ENCODE peak calls at places on chromosomes 7 and 10, in nine cellular contexts. O is spleen; I is T-helper 2 cell; U is cardiac fibroblast; Z is sciatic nerve; K is iPS-NIHi11; V is endothelial cell of umbilical vein; C is CD4-positive, alpha-beta T cell; R is endodermal cell. A is an unnamed sample.

GRCh38 chr7:55133630-55134392 is 115.0 kb downstream of the EGFR start:
- DNase-seq in O (no peak), I (no peak), U (peak; percentile 99), Z (no peak), K (no peak), V (peak; percentile 93), C (no peak), R (no peak), A (no peak)

GRCh38 chr10:71648595-71649320 is 70.8 kb downstream of the C10orf105 start:
- DNase-seq in O (no peak), I (no peak), U (no peak), Z (no peak), K (no peak), V (no peak), C (no peak), R (no peak), A (no peak)

GRCh38 chr10:48600645-48601505 is 4.0 kb downstream of the ARHGAP22 start:
- DNase-seq in O (no peak), I (no peak), U (no peak), Z (no peak), K (no peak), V (no peak), C (no peak), R (no peak), A (no peak)

GRCh38 chr7:149084407-149084806 is 6.1 kb downstream of the ZNF786 start:
- DNase-seq in O (no peak), I (no peak), U (no peak), Z (no peak), K (no peak), V (no peak), C (no peak), R (no peak), A (no peak)

GRCh38 chr7:34709771-34710170 is 51.8 kb downstream of the NPSR1 start:
- DNase-seq in O (no peak), I (no peak), U (no peak), Z (no peak), K (no peak), V (no peak), C (no peak), R (no peak), A (no peak)

GRCh38 chr7:44157116-44158059 is 16.3 kb upstream of the MYL7 start:
- DNase-seq in O (no peak), I (no peak), U (no peak), Z (peak; percentile 49), K (peak; percentile 62), V (no peak), C (peak; percentile 21), R (peak; percentile 57), A (no peak)

GRCh38 chr7:50069613-50070012 is 23.4 kb downstream of the ZPBP start:
- DNase-seq in O (peak; percentile 79), I (no peak), U (peak; percentile 9), Z (peak; percentile 60), K (peak; percentile 45), V (no peak), C (peak; percentile 38), R (peak; percentile 56), A (no peak)

GRCh38 chr7:84076219-84076618 is 118.4 kb downstream of the SEMA3A start:
- DNase-seq in O (no peak), I (no peak), U (no peak), Z (no peak), K (no peak), V (no peak), C (no peak), R (no peak), A (no peak)

GRCh38 chr7:150855476-150856302 is 3.4 kb downstream of the AOC1 start:
- DNase-seq in O (no peak), I (no peak), U (no peak), Z (peak; percentile 12), K (no peak), V (no peak), C (no peak), R (peak; percentile 43), A (no peak)

GRCh38 chr10:17003151-17003550 is 126.5 kb downstream of the CUBN start:
- DNase-seq in O (no peak), I (peak; percentile 82), U (peak; percentile 86), Z (no peak), K (no peak), V (peak; percentile 83), C (peak; percentile 53), R (peak; percentile 29), A (no peak)

GRCh38 chr7:104252409-104253134 is 44.8 kb upstream of the ORC5 start:
- DNase-seq in O (no peak), I (no peak), U (peak; percentile 27), Z (no peak), K (no peak), V (no peak), C (no peak), R (peak; percentile 68), A (no peak)

GRCh38 chr7:125681508-125681907 is 751.9 kb upstream of the POT1 start:
- DNase-seq in O (no peak), I (no peak), U (no peak), Z (no peak), K (no peak), V (no peak), C (no peak), R (no peak), A (no peak)

GRCh38 chr10:32055478-32056135 is 618 bp downstream of the KIF5B start:
- DNase-seq in O (peak; percentile 94), I (peak; percentile 56), U (peak; percentile 45), Z (peak; percentile 73), K (peak; percentile 72), V (peak; percentile 71), C (peak; percentile 63), R (peak; percentile 82), A (peak; percentile 62)

GRCh38 chr7:148058092-148058491 is 532.5 kb upstream of the C7orf33 start:
- DNase-seq in O (no peak), I (no peak), U (no peak), Z (no peak), K (no peak), V (no peak), C (no peak), R (peak; percentile 48), A (no peak)

GRCh38 chr7:84100866-84101265 is 93.7 kb downstream of the SEMA3A start:
- DNase-seq in O (no peak), I (no peak), U (peak; percentile 61), Z (no peak), K (peak; percentile 26), V (peak; percentile 38), C (no peak), R (no peak), A (no peak)